ENCODE peak calls at places on chromosomes 7 and 10, in four cellular contexts. T is endothelial cell of umbilical vein, B is A549, K is tibial nerve. F is an unnamed sample.

GRCh38 chr7:136064098-136064497 is 86.9 kb upstream of the MTPN start:
- DNase-seq in T (no peak), B (no peak), K (no peak), F (no peak)

GRCh38 chr7:136605532-136606329 is 262.7 kb upstream of the CHRM2 start:
- DNase-seq in K (no peak), T (no peak), B (no peak), F (no peak)

GRCh38 chr7:66076459-66077329 is 1.1 kb downstream of the ASL start:
- DNase-seq in T (no peak), B (peak), K (no peak), F (no peak)

GRCh38 chr7:11625669-11626068 is 206.3 kb downstream of the THSD7A start:
- DNase-seq in T (peak), K (no peak), B (peak), F (no peak)

GRCh38 chr10:29658984-29659769 is 24.4 kb upstream of the SVIL start:
- DNase-seq in B (peak), K (no peak), T (peak), F (peak)

GRCh38 chr10:26890956-26891355 is 30.2 kb upstream of the ABI1 start:
- DNase-seq in T (peak), B (peak), K (peak), F (peak)

GRCh38 chr7:46123-46829 is 146.1 kb upstream of the FAM20C start:
- DNase-seq in K (peak), B (no peak), T (no peak), F (no peak)

GRCh38 chr7:137151056-137151731 is 192.3 kb downstream of the PTN start:
- DNase-seq in B (no peak), K (no peak), T (no peak), F (no peak)

GRCh38 chr7:2521952-2522591 is 2.5 kb downstream of the LFNG start:
- DNase-seq in B (peak), T (peak), K (no peak), F (no peak)

GRCh38 chr7:24964177-24964576 is 15.8 kb downstream of the OSBPL3 start:
- DNase-seq in K (no peak), T (no peak), B (no peak), F (no peak)

GRCh38 chr10:7302393-7303054 is 108.3 kb downstream of the SFMBT2 start:
- DNase-seq in B (peak), K (no peak), T (no peak), F (no peak)

GRCh38 chr7:157384301-157384700 is 47.5 kb downstream of the DNAJB6 start:
- DNase-seq in B (peak), K (no peak), T (no peak), F (no peak)

GRCh38 chr7:106021211-106022067 is 58.4 kb downstream of the CDHR3 start:
- DNase-seq in K (no peak), T (no peak), B (no peak), F (no peak)

GRCh38 chr10:50422259-50422658 is 170.9 kb upstream of the ASAH2 start:
- DNase-seq in T (no peak), B (no peak), K (no peak), F (no peak)

GRCh38 chr7:122140918-122141317 is 3.1 kb downstream of the AASS start:
- DNase-seq in B (no peak), K (no peak), T (no peak), F (no peak)

GRCh38 chr10:93595378-93596288 is 5.4 kb downstream of the RBP4 start:
- DNase-seq in B (no peak), K (no peak), T (no peak), F (no peak)

GRCh38 chr10:93594518-93594917 is 6.5 kb downstream of the RBP4 start:
- DNase-seq in T (no peak), K (no peak), B (no peak), F (no peak)

GRCh38 chr10:93598157-93598556 is 2.9 kb downstream of the RBP4 start:
- DNase-seq in K (no peak), T (no peak), B (no peak), F (no peak)

GRCh38 chr10:93597075-93597599 is 3.9 kb downstream of the RBP4 start:
- DNase-seq in B (no peak), K (no peak), T (no peak), F (no peak)

DNA sequence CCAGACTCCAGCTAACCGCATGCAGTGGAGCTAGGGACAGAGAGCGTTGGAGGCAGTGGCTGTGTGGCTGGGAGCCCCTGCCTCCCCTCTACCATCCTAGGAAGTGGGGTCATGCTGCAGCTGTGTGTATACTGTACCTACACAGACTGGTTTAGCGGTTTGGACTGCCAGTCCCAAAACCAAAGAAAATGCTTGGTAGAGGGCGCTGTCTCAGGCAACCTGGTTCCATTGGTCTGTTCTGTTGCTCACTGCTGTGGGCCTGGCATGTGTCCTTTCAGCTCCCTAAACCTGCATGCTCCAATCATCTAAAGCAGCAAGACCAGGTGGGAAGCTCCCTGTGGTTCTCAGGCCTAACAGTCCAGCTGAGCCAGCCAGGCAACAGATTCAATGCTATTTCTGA is 4.5 kb downstream of the RBP4 start:
- DNase-seq in K (no peak), B (peak), T (no peak), F (peak)
- TF ChIP-seq POLR2A in K (no peak), B (no peak), T (no peak), F (no peak)

GRCh38 chr7:147199868-147200267 is 1083.3 kb downstream of the CNTNAP2 start:
- DNase-seq in T (no peak), K (no peak), B (no peak), F (no peak)
- TF ChIP-seq POLR2A in T (no peak), K (no peak), B (no peak), F (no peak)

GRCh38 chr7:149028346-149029109 is at the start of gene PDIA4:
- DNase-seq in K (peak), B (peak), T (peak), F (peak)
- TF ChIP-seq POLR2A in K (peak), B (peak), T (peak), F (peak)

DNA sequence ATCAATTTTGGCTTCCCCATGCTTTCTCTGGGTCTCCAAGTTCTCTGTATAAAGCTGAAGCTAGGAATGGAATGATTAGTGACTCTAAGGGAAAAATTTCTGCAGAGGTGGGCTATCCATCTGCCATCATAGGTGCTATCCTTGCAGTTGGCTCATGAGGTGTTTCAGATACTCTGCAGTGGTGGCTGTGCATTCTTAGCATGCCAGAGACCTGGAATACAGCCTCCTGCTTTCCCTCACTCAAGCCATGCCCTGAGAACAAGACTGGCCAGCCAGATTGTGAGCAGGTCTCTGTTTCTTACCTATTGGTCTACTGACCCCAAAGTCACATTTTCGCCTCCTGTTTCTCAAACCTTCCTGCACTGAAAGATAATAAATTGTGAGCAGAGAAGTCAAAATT is 719.6 kb downstream of the CCSER2 start:
- DNase-seq in B (no peak), K (no peak), T (no peak), F (no peak)
- TF ChIP-seq POLR2A in B (no peak), K (no peak), T (no peak), F (no peak)

GRCh38 chr7:100120518-100121085 is 1.2 kb downstream of the CNPY4 start:
- DNase-seq in K (no peak), B (no peak), T (no peak), F (no peak)

GRCh38 chr7:100122067-100122466 is 2.6 kb downstream of the CNPY4 start:
- DNase-seq in K (no peak), B (no peak), T (no peak), F (no peak)

GRCh38 chr7:100119701-100120517 is 475 bp downstream of the CNPY4 start:
- DNase-seq in B (peak), K (peak), T (no peak), F (no peak)

GRCh38 chr7:100118388-100119074 is 627 bp downstream of the TAF6 start:
- DNase-seq in T (no peak), B (peak), K (no peak), F (no peak)

DNA sequence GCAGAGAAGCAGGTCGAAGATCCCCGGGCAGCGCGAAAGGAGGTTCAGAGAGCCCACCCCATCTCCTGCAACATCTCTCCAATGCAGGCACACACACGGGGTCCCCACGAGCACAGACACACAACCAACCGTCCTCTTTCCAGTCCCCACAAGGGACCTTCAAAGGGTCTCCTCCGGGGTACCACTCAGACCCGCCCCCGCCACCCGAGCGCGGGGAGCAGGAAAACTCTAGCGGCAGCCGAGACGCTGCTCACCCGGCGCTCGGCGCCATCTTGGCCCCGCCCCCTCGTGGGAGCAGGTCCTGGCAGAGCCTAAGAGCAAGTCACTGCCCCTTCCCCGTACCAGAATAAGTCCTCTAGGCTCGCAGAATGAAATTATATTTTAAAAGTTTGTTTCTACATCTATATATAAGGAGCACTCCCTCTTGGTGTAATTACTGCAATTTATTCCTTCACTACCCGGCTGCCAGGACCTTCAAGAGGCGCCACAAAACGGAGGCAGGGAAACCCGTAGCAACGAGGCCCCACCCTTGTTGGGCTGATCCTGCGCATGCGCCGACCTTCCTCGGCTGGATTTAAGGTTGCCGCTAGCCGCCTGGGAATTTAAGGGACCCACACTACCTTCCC is at the start of the genes CNPY4 and TAF6:
- DNase-seq in K (peak), B (peak), T (peak), F (peak)
- TF ChIP-seq POLR2A in K (peak), B (peak), T (peak), F (peak)

DNA sequence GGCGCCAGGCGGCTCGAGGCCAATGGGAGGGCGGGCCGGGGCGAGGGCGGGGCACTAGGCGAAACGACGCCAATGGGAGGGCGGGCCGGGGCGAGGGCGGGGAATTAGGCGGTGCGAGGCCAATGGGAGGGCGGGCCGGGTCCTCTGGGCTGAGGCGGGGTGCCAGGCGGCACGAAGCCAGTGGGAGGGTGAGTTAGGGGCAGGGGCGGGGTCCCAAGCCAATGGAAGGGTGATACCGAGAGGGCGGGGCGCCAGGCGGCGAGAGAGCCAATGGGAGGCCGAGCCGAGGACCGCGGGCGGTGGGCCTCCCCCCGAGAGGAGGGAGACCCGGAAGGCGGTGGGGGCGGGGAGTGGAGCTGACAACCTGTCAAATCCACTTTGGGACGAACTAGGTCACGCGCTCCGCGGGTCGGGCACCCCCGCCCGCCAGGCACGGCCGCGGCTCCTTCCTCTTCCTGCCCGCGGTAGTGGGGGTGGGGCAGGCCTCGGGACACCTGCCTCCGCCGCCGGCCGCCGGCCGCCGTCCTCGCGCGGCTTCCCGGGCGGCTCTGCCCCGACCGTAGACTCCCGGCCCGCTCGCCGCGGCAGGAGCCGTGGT is 28.0 kb upstream of the KMT2C start:
- DNase-seq in T (peak), B (peak), K (peak), F (peak)
- TF ChIP-seq POLR2A in T (peak), B (peak), K (peak), F (peak)

DNA sequence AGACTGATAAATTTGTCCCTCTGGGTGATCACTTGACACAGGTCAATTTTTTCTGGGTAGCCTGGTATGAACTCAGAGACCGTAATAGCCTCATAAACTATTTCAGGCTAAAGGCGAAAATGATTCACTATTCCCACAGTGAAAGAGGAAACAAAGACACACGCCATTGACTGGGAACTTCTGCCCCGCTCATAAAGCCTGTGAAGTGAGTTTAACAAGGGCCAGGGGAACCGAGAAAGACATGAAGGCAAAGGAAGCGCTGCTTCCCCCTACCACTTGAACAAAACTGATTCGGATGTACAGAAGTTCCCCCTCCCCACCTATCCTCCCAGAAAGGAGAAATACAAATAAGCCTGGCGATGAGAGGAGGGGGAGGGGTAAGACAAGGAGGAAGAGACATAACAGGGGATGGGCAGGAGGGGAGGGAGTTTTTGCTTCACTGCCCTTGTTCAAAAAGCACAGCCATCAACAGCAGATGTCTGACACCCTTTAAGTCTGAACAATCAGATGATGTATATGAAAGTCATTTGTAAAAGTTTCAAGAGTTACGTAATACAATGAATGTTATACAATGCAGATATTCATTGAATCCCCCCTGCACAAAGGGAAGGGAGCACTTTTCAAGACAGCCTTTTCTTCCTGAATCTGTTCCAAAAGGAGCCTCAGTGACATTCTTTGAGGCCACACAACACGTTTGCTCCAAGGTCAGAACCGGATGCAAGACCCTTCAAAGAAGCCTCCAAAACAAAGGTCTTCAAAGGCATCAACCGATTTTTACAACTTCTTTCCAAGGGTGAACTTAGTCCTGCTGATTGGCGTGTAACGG is 734 bp downstream of the ABCB4 start:
- DNase-seq in K (no peak), B (no peak), T (peak), F (no peak)
- TF ChIP-seq POLR2A in K (no peak), B (no peak), T (no peak), F (no peak)

F was measured in HCT116.